ENCODE peak calls at places on chromosomes 3 and 15, in seven cellular contexts. J is astrocyte of the spinal cord, O is adrenal gland, X is fibroblast of lung, I is cardiac muscle cell, E is HFF-Myc, M is MM.1S. U is an unnamed sample.

GRCh38 chr3:167198949-167199348 is 181.1 kb downstream of the ZBBX start:
- DNase-seq in J (no peak), O (no peak), X (no peak), I (no peak), E (no peak), M (peak), U (no peak)

GRCh38 chr3:43699864-43700263 is 9.1 kb downstream of the ABHD5 start:
- DNase-seq in J (peak), O (no peak), X (no peak), I (no peak), E (peak), M (peak), U (no peak)

GRCh38 chr3:150933473-150934008 is 28.3 kb upstream of the MINDY4B start:
- DNase-seq in J (no peak), O (no peak), X (peak), I (no peak), E (no peak), M (no peak), U (no peak)

GRCh38 chr3:117036259-117036799 is 326.8 kb downstream of the TUSC7 start:
- DNase-seq in J (peak), O (peak), X (peak), I (peak), E (peak), M (no peak), U (no peak)

GRCh38 chr3:46934508-46935167 is 41.9 kb downstream of the CCDC12 start:
- DNase-seq in J (peak), O (peak), X (no peak), I (peak), E (no peak), M (no peak), U (no peak)

GRCh38 chr3:183370391-183370790 is 58.0 kb downstream of the MCF2L2 start:
- DNase-seq in J (no peak), O (no peak), X (no peak), I (peak), E (no peak), M (no peak), U (no peak)

GRCh38 chr15:47422901-47423300 is 294.4 kb upstream of the SEMA6D start:
- DNase-seq in J (peak), O (no peak), X (peak), I (no peak), E (no peak), M (no peak), U (no peak)

GRCh38 chr15:77396692-77397091 is 23.2 kb downstream of the PEAK1 start:
- DNase-seq in J (no peak), O (no peak), X (no peak), I (no peak), E (no peak), M (no peak), U (no peak)

GRCh38 chr3:150783920-150784746 is 21.2 kb upstream of the SIAH2 start:
- DNase-seq in J (no peak), O (no peak), X (no peak), I (no peak), E (no peak), M (no peak), U (no peak)

GRCh38 chr3:50389368-50389767 is 30.0 kb upstream of the TMEM115 start:
- DNase-seq in J (no peak), O (no peak), X (no peak), I (no peak), E (no peak), M (no peak), U (no peak)

GRCh38 chr3:43171770-43172169 is 65.9 kb upstream of the POMGNT2 start:
- DNase-seq in J (no peak), O (no peak), X (no peak), I (no peak), E (no peak), M (no peak), U (no peak)

GRCh38 chr15:40034186-40034946 is 4.6 kb downstream of the SRP14 start:
- DNase-seq in J (no peak), O (no peak), X (no peak), I (no peak), E (no peak), M (no peak), U (no peak)

GRCh38 chr15:90594297-90594696 is 64.6 kb downstream of the CRTC3 start:
- DNase-seq in J (no peak), O (peak), X (peak), I (no peak), E (no peak), M (peak), U (peak)

GRCh38 chr15:36331531-36332275 is 247.7 kb upstream of the CDIN1 start:
- DNase-seq in J (peak), O (no peak), X (peak), I (peak), E (no peak), M (peak), U (no peak)

GRCh38 chr3:197674741-197675567 is 61.8 kb downstream of the RUBCN start:
- DNase-seq in J (no peak), O (no peak), X (no peak), I (no peak), E (no peak), M (no peak), U (no peak)

GRCh38 chr3:8387591-8387990 is 114.0 kb upstream of the LMCD1 start:
- DNase-seq in J (no peak), O (no peak), X (no peak), I (no peak), E (no peak), M (no peak), U (no peak)

GRCh38 chr3:40754966-40755365 is 230.2 kb downstream of the ZNF621 start:
- DNase-seq in J (no peak), O (no peak), X (no peak), I (no peak), E (no peak), M (no peak), U (no peak)

GRCh38 chr3:193593666-193594025 is 638 bp downstream of the OPA1 start:
- DNase-seq in J (peak), O (no peak), X (peak), I (peak), E (no peak), M (peak), U (no peak)

GRCh38 chr3:195692781-195693427 is 27.9 kb upstream of the MUC20 start:
- DNase-seq in J (no peak), O (no peak), X (no peak), I (no peak), E (no peak), M (peak), U (no peak)

GRCh38 chr15:67033521-67033920 is 31.9 kb upstream of the SMAD3 start:
- DNase-seq in J (no peak), O (no peak), X (no peak), I (no peak), E (no peak), M (no peak), U (peak)

GRCh38 chr3:4406746-4407568 is 60.1 kb downstream of the SUMF1 start:
- DNase-seq in J (peak), O (no peak), X (peak), I (no peak), E (no peak), M (no peak), U (no peak)

GRCh38 chr3:194369522-194370279 is at the start of gene LRRC15:
- DNase-seq in J (peak), O (peak), X (peak), I (peak), E (no peak), M (no peak), U (no peak)

GRCh38 chr3:132870596-132870995 is 148.4 kb upstream of the NPHP3 start:
- DNase-seq in J (peak), O (no peak), X (no peak), I (no peak), E (no peak), M (no peak), U (no peak)

GRCh38 chr15:75182187-75183131 is 19.2 kb upstream of the C15orf39 start:
- DNase-seq in J (no peak), O (no peak), X (peak), I (no peak), E (no peak), M (no peak), U (no peak)
- TF ChIP-seq CTCF in J (no peak), O (no peak), X (no peak), I (no peak), E (no peak), M (no peak), U (no peak)

GRCh38 chr3:170044280-170044679 is 6.5 kb downstream of the GPR160 start:
- DNase-seq in J (no peak), O (no peak), X (no peak), I (no peak), E (no peak), M (no peak), U (no peak)

GRCh38 chr3:170044795-170045244 is 7.0 kb downstream of the GPR160 start:
- DNase-seq in J (no peak), O (no peak), X (no peak), I (no peak), E (no peak), M (peak), U (no peak)

GRCh38 chr3:170046269-170047132 is 8.7 kb downstream of the GPR160 start:
- DNase-seq in J (no peak), O (no peak), X (no peak), I (no peak), E (no peak), M (peak), U (no peak)

GRCh38 chr3:170049146-170050000 is 11.6 kb downstream of the GPR160 start:
- DNase-seq in J (no peak), O (no peak), X (peak), I (no peak), E (no peak), M (no peak), U (no peak)

DNA sequence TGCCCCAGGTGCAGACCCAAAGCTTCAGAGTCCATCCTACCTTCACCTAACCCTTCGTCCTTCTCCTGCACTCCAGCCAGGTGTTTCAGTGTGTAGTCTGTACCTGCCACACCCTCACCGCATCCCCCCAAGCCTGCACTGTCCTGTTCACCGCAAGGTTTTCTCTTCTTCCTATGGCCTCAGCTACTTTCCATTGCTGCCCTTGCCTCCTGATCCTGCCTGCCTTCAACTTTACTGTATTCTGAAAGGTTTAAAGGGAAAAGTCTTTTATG is 9.3 kb downstream of the GPR160 start:
- DNase-seq in J (no peak), O (no peak), X (no peak), I (no peak), E (no peak), M (no peak), U (no peak)
- H3K4me3 ChIP-seq in J (no peak), O (no peak), X (no peak), I (no peak), E (no peak), M (peak), U (no peak)

GRCh38 chr3:139187648-139188047 is 143.0 kb upstream of the PRR23C start:
- DNase-seq in J (no peak), O (no peak), X (no peak), I (no peak), E (no peak), M (no peak), U (no peak)
- TF ChIP-seq CTCF in J (no peak), O (no peak), X (no peak), I (no peak), E (no peak), M (no peak), U (no peak)

DNA sequence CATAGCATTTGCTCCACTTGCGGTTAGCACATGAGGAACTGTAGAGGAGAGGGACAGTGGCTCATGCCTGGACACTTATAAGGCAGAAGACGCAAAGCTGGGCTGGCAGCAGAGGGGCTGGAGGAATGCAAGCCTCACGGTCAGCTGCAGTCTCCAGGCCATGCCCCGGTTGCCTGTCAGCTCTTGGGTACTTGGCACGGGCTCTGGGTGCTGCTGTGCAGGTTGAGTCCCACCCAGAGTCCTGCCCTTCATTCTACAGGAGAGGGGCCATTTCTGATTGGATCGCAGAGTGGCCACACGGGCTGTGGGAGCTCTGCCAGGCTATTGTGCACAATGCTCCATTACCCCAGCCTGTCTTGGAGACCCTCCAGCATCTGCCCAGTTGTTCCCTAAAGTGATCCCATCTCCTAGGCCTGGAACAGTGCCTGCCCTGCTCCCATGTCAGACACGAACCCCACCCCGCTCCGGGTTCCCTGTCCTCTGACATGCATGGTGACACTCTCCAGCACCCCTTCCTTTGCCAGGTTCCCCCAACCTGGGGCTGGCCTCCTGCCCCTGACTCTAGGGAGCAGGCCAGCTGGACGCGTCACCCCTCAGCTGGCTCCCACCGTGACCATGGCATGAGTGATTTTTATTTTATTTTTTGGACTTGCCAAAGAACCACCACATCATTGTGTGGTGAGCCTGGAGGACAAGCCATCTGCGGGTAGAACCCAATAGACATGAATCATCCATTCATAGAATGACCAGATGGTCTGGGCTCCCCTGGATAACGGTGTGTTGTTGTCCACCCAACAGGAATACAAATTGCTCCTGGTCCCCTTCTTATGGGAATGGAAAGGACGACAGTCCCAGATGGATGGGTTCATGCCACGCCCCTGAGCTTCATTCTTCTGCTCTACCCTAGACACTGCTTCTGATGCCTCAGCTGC is 51.0 kb upstream of the KLF13 start:
- DNase-seq in J (no peak), O (peak), X (no peak), I (no peak), E (no peak), M (no peak), U (peak)
- H3K4me3 ChIP-seq in J (no peak), O (no peak), X (no peak), I (no peak), E (no peak), M (no peak), U (no peak)

DNA sequence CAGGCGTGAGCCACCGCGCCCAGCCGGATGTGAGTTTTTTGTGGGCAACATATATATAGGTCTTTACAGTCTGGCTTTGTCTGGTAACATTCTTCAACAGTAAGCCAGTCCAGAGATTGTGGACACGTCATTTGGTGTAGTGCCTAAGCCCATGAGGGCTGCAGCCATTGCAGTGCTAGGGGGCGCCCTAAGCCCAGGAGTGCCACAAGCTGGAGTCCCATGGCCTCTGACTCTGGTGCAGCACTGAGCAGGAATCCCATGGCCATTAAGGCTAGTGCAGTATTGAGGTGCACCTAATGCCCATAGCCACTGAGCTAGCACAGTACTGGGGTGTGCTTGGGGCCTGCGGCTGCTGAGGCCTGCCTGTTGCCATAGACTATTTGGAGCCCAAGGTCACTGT is 136.4 kb upstream of the NDN start:
- DNase-seq in J (no peak), O (peak), X (no peak), I (no peak), E (no peak), M (peak), U (no peak)
- TF ChIP-seq CTCF in J (no peak), O (no peak), X (no peak), I (no peak), E (no peak), M (peak), U (no peak)